ENCODE peak calls at places on chromosomes 12 and 14, in four cellular contexts. One of them, this sample, is unnamed. For H3K27me3, the result is how much of the 10 kb centered on the place peaks cover.

GRCh38 chr14:83257466-83258439 is 1724.1 kb upstream of the SEL1L start:
- DNase-seq in ovary: no peak
- DNase-seq in astrocyte: no peak
- DNase-seq in AG04450: no peak
- DNase-seq in this sample: no peak

GRCh38 chr12:532908-533565 is 73.3 kb downstream of the B4GALNT3 start:
- DNase-seq in ovary: no peak
- DNase-seq in AG04450: no peak
- DNase-seq in astrocyte: peak
- DNase-seq in this sample: no peak

GRCh38 chr12:47033797-47034555 is 45.4 kb upstream of the PCED1B start:
- DNase-seq in astrocyte: peak
- DNase-seq in AG04450: no peak
- DNase-seq in ovary: no peak
- DNase-seq in this sample: no peak

GRCh38 chr12:108729612-108730336 is 1.5 kb downstream of the CORO1C start:
- DNase-seq in AG04450: no peak
- DNase-seq in ovary: no peak
- DNase-seq in astrocyte: peak
- DNase-seq in this sample: no peak

GRCh38 chr14:34981743-34982420 is 910 bp upstream of the SRP54 start:
- DNase-seq in astrocyte: peak
- DNase-seq in ovary: peak
- DNase-seq in AG04450: peak
- DNase-seq in this sample: peak

GRCh38 chr12:857611-858010 is 91.9 kb downstream of the RAD52 start:
- DNase-seq in AG04450: peak
- DNase-seq in ovary: no peak
- DNase-seq in astrocyte: peak
- DNase-seq in this sample: no peak

GRCh38 chr12:46124132-46124847 is 133.9 kb upstream of the SCAF11 start:
- DNase-seq in astrocyte: no peak
- DNase-seq in ovary: no peak
- DNase-seq in AG04450: no peak
- DNase-seq in this sample: no peak

GRCh38 chr12:44873898-44874297 is 2.2 kb downstream of the NELL2 start:
- DNase-seq in ovary: no peak
- DNase-seq in astrocyte: peak
- DNase-seq in AG04450: no peak
- DNase-seq in this sample: no peak

GRCh38 chr12:70709022-70709421 is 71.8 kb upstream of the PTPRB start:
- DNase-seq in AG04450: no peak
- DNase-seq in astrocyte: no peak
- DNase-seq in ovary: no peak
- DNase-seq in this sample: no peak

GRCh38 chr12:130160711-130161231 is 1.5 kb upstream of the FZD10 start:
- DNase-seq in astrocyte: no peak
- DNase-seq in AG04450: no peak
- DNase-seq in ovary: no peak
- DNase-seq in this sample: no peak
- H3K27me3 ChIP-seq in astrocyte: half or more
- H3K27me3 ChIP-seq in AG04450: under half
- H3K27me3 ChIP-seq in ovary: under half
- H3K27me3 ChIP-seq in this sample: half or more

GRCh38 chr12:127363392-127363791 is 903.6 kb upstream of the TMEM132C start:
- DNase-seq in AG04450: no peak
- DNase-seq in ovary: no peak
- DNase-seq in astrocyte: no peak
- DNase-seq in this sample: no peak
- TF ChIP-seq CTCF in AG04450: peak
- TF ChIP-seq CTCF in ovary: no peak
- TF ChIP-seq CTCF in astrocyte: peak
- TF ChIP-seq CTCF in this sample: no peak

GRCh38 chr12:59100585-59100984 is 180.3 kb upstream of the LRIG3 start:
- DNase-seq in astrocyte: no peak
- DNase-seq in AG04450: no peak
- DNase-seq in ovary: no peak
- DNase-seq in this sample: no peak
- H3K27me3 ChIP-seq in astrocyte: under half
- H3K27me3 ChIP-seq in AG04450: under half
- H3K27me3 ChIP-seq in ovary: under half
- H3K27me3 ChIP-seq in this sample: under half

GRCh38 chr14:21058903-21059302 is 1.3 kb downstream of the RNASE8 start:
- DNase-seq in astrocyte: no peak
- DNase-seq in ovary: no peak
- DNase-seq in AG04450: no peak
- DNase-seq in this sample: no peak

GRCh38 chr14:21056520-21057163 is 980 bp upstream of the RNASE8 start:
- DNase-seq in ovary: no peak
- DNase-seq in astrocyte: no peak
- DNase-seq in AG04450: no peak
- DNase-seq in this sample: no peak

GRCh38 chr14:21059842-21060589 is 2.4 kb downstream of the RNASE8 start:
- DNase-seq in AG04450: no peak
- DNase-seq in astrocyte: peak
- DNase-seq in ovary: no peak
- DNase-seq in this sample: no peak

GRCh38 chr14:21055473-21056117 is 2.0 kb upstream of the RNASE8 start:
- DNase-seq in astrocyte: no peak
- DNase-seq in ovary: no peak
- DNase-seq in AG04450: no peak
- DNase-seq in this sample: no peak

GRCh38 chr14:21057803-21058675 is at the start of gene RNASE8:
- DNase-seq in astrocyte: peak
- DNase-seq in ovary: no peak
- DNase-seq in AG04450: no peak
- DNase-seq in this sample: no peak
- TF ChIP-seq CTCF in astrocyte: no peak
- TF ChIP-seq CTCF in ovary: no peak
- TF ChIP-seq CTCF in AG04450: peak
- TF ChIP-seq CTCF in this sample: no peak

GRCh38 chr12:102965281-102966155 is 8.0 kb downstream of the ASCL1 start:
- DNase-seq in AG04450: no peak
- DNase-seq in ovary: no peak
- DNase-seq in astrocyte: no peak
- DNase-seq in this sample: no peak
- H3K27me3 ChIP-seq in AG04450: under half
- H3K27me3 ChIP-seq in ovary: under half
- H3K27me3 ChIP-seq in astrocyte: under half
- H3K27me3 ChIP-seq in this sample: half or more

GRCh38 chr12:26520869-26521268 is 312.1 kb downstream of the ITPR2 start:
- DNase-seq in ovary: no peak
- DNase-seq in AG04450: no peak
- DNase-seq in astrocyte: no peak
- DNase-seq in this sample: no peak

GRCh38 chr12:26523708-26524150 is 309.3 kb downstream of the ITPR2 start:
- DNase-seq in astrocyte: peak
- DNase-seq in AG04450: peak
- DNase-seq in ovary: peak
- DNase-seq in this sample: no peak

GRCh38 chr12:26528943-26529342 is 304.1 kb downstream of the ITPR2 start:
- DNase-seq in AG04450: no peak
- DNase-seq in astrocyte: no peak
- DNase-seq in ovary: no peak
- DNase-seq in this sample: no peak

GRCh38 chr12:26527702-26528101 is 305.3 kb downstream of the ITPR2 start:
- DNase-seq in ovary: no peak
- DNase-seq in AG04450: no peak
- DNase-seq in astrocyte: no peak
- DNase-seq in this sample: no peak

DNA sequence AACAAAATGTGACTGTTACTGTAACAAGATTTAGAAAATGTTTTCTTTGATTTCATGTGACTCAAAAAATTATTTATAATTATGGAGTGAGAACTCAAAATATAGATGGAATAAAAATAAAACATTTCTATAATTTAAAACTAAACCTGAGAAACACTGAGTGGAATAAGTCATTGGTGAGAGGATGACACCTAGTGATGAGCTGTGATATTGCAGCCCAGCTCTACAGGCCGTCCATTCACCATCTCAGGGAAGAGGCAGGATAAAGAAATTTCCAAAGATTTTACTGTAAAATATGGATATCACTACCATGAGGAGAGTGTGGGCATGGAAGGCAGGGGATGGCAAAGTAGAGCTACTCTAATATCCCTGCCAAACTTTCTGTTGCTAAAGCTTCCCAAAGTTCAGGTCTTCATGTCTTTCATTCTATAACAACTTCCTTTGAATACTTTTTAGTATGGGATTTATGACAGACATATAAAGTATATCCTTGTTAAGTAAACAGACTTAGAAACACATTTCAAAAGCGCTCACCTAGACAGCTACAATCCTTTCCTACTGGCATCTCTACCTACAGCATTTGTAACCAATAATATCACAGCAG is 308.0 kb downstream of the ITPR2 start:
- DNase-seq in ovary: no peak
- DNase-seq in AG04450: no peak
- DNase-seq in astrocyte: no peak
- DNase-seq in this sample: no peak
- TF ChIP-seq CTCF in ovary: peak
- TF ChIP-seq CTCF in AG04450: peak
- TF ChIP-seq CTCF in astrocyte: peak
- TF ChIP-seq CTCF in this sample: peak

GRCh38 chr14:36585100-36585499 is 2.7 kb upstream of the NKX2-8 start:
- DNase-seq in AG04450: no peak
- DNase-seq in astrocyte: no peak
- DNase-seq in ovary: no peak
- DNase-seq in this sample: no peak
- H3K27me3 ChIP-seq in AG04450: half or more
- H3K27me3 ChIP-seq in astrocyte: half or more
- H3K27me3 ChIP-seq in ovary: under half
- H3K27me3 ChIP-seq in this sample: half or more

DNA sequence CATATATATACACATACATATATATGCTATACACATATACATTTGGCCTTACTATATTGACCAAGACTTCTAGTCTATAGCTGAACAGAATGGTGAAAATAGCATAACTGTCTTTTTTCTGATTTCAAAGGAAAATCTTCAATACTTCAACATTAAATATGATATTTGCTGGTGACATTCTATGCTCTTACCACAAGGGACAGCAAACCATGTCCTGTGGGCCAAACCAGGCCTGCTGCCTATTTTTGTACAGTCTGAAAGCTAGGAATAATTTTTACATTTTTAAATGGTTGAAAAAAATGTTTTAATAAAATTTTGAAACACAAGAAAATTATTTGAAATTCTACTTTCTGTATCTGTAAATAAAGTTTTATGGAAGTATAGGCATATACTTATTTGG is 63.6 kb downstream of the EML5 start:
- DNase-seq in astrocyte: no peak
- DNase-seq in ovary: no peak
- DNase-seq in AG04450: no peak
- DNase-seq in this sample: no peak
- TF ChIP-seq CTCF in astrocyte: peak
- TF ChIP-seq CTCF in ovary: no peak
- TF ChIP-seq CTCF in AG04450: peak
- TF ChIP-seq CTCF in this sample: no peak

GRCh38 chr14:30875788-30876053 is 1.4 kb downstream of the COCH start:
- DNase-seq in ovary: no peak
- DNase-seq in AG04450: no peak
- DNase-seq in astrocyte: no peak
- DNase-seq in this sample: no peak

GRCh38 chr14:30872602-30873001 is 1.8 kb upstream of the COCH start:
- DNase-seq in AG04450: no peak
- DNase-seq in astrocyte: no peak
- DNase-seq in ovary: no peak
- DNase-seq in this sample: no peak

GRCh38 chr14:30873308-30874119 is 845 bp upstream of the COCH start:
- DNase-seq in AG04450: no peak
- DNase-seq in ovary: no peak
- DNase-seq in astrocyte: no peak
- DNase-seq in this sample: no peak

GRCh38 chr14:30874999-30875787 is 834 bp downstream of the COCH start:
- DNase-seq in ovary: no peak
- DNase-seq in AG04450: no peak
- DNase-seq in astrocyte: no peak
- DNase-seq in this sample: no peak

DNA sequence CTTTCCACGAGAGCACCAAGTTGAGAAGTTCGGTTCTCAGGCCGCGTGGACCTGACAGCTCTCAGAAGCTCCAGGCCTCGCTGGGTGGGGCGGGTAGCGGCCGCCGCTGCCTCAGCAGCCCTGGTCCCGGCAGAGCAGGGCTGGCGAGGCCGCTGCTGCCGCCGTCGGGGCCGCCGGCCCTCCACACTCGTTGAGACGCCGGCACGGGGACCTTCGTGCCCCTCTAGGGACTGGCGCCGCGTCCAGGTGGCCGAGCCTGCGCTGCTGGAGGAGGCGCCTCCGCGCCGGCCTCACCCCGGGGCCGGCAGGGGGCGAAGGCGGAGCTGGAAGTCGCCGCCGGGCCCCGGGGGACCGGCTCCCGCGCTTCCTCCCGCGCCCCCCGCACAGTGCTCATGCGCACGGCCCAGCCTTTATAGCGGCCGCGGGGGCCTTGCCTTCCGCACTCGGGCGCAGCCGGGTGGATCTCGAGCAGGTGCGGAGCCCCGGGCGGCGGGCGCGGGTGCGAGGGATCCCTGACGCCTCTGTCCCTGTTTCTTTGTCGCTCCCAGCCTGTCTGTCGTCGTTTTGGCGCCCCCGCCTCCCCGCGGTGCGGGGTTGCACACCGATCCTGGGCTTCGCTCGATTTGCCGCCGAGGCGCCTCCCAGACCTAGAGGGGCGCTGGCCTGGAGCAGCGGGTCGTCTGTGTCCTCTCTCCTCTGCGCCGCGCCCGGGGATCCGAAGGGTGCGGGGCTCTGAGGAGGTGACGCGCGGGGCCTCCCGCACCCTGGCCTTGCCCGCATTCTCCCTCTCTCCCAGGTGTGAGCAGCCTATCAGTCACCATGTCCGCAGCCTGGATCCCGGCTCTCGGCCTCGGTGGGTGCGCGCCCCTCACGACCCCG is at the start of gene COCH:
- DNase-seq in AG04450: no peak
- DNase-seq in ovary: no peak
- DNase-seq in astrocyte: no peak
- DNase-seq in this sample: no peak
- H3K27me3 ChIP-seq in AG04450: half or more
- H3K27me3 ChIP-seq in ovary: under half
- H3K27me3 ChIP-seq in astrocyte: under half
- H3K27me3 ChIP-seq in this sample: half or more

DNA sequence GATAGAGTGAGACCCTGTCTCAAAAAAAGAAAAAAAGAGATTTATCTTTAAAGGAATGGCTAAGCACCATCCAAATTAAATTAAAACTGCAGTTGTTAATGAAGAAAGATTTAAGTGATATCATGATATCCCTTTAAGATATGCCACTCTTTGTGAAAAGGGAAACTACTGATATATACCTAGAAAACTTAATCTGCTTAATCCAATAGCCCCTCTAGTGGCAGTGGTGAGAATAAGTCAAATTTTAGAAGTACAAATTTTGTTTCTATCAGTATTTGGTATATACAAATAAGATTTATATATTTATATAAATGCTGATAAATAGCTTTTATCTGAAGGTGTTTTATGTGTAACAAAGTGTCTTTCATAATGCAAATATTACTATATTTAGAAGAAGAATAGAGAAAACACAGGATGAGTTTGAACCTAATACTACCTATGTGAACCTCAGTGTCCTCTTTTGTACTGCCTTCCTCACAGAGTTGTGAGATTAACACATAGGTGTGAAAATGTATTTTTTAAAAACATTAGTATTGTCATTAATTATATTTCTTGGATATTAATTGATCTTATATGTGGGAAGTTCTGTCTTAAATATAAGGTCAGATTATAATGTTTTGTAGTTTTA is 51.4 kb upstream of the GARIN2 start:
- DNase-seq in AG04450: no peak
- DNase-seq in ovary: no peak
- DNase-seq in astrocyte: peak
- DNase-seq in this sample: no peak
- TF ChIP-seq CTCF in AG04450: peak
- TF ChIP-seq CTCF in ovary: no peak
- TF ChIP-seq CTCF in astrocyte: peak
- TF ChIP-seq CTCF in this sample: peak

This sample was measured in CD4-positive, alpha-beta T cell.